ENCODE peak calls at places on chromosome 17, in nine cellular contexts. G is fibroblast of the aortic adventitia; M is naive thymus-derived CD8-positive, alpha-beta T cell; D is HTR-8/SVneo; X is foreskin fibroblast; J is NCI-H345; Q is stimulated activated CD4-positive, alpha-beta T cell treated with anti-CD3 and anti-CD28 coated beads, Interleukin-12 subunit alpha, Interleukin-12 subunit beta, amount 100 ng/mL, for 24 hours; R is stomach; C is activated naive CD8-positive, alpha-beta T cell treated with anti-CD3 and anti-CD28 coated beads, Interleukin-2, amount 50 U/mL, for 16 hours. H is an unnamed sample.

GRCh38 chr17:53794875-53795274 is 27.9 kb upstream of the KIF2B start:
- DNase-seq in M (no peak), D (no peak), C (no peak), G (no peak), J (no peak), Q (no peak), X (no peak), R (no peak), H (no peak)

GRCh38 chr17:6257339-6257738 is 177.6 kb downstream of the AIPL1 start:
- DNase-seq in J (no peak), G (peak), X (peak), D (no peak), M (no peak), Q (no peak), R (no peak), C (no peak), H (peak)

GRCh38 chr17:6969323-6969726 is 26.5 kb upstream of the ALOX12 start:
- DNase-seq in Q (no peak), G (no peak), X (no peak), C (no peak), J (no peak), D (no peak), M (no peak), R (no peak), H (peak)

GRCh38 chr17:43324205-43324893 is 74.4 kb upstream of the ARL4D start:
- DNase-seq in X (no peak), G (no peak), Q (no peak), R (no peak), J (no peak), M (no peak), C (no peak), D (no peak), H (no peak)

GRCh38 chr17:5485270-5486205 is at the start of gene DERL2:
- DNase-seq in J (no peak), Q (no peak), R (no peak), G (peak), D (peak), M (no peak), X (no peak), C (no peak), H (peak)

GRCh38 chr17:29086628-29087332 is 43.8 kb downstream of the PIPOX start:
- DNase-seq in X (no peak), G (no peak), R (no peak), D (no peak), Q (no peak), J (no peak), C (no peak), M (no peak), H (peak)

GRCh38 chr17:65455972-65456343 is 105.5 kb downstream of the AXIN2 start:
- DNase-seq in M (no peak), G (peak), C (no peak), J (no peak), D (peak), Q (no peak), X (peak), R (no peak), H (peak)

GRCh38 chr17:68511254-68511670 is 968 bp upstream of the PRKAR1A start:
- DNase-seq in C (no peak), M (no peak), J (no peak), D (no peak), X (no peak), G (peak), Q (no peak), R (no peak), H (no peak)

GRCh38 chr17:75181608-75182318 is 996 bp downstream of the SUMO2 start:
- DNase-seq in M (peak), Q (no peak), D (no peak), R (peak), X (no peak), C (no peak), G (no peak), J (peak), H (no peak)

GRCh38 chr17:70987867-70988340 is 818.6 kb downstream of the KCNJ2 start:
- DNase-seq in D (no peak), G (no peak), Q (no peak), X (no peak), C (no peak), R (no peak), J (no peak), M (no peak), H (no peak)

GRCh38 chr17:74481621-74482020 is 15.2 kb downstream of the CD300A start:
- DNase-seq in Q (no peak), C (no peak), G (no peak), J (no peak), X (no peak), M (no peak), D (no peak), R (no peak), H (no peak)

GRCh38 chr17:45292696-45293412 is 24.0 kb downstream of the MAP3K14 start:
- DNase-seq in G (no peak), M (no peak), C (no peak), Q (no peak), D (no peak), X (no peak), R (no peak), J (no peak), H (no peak)

GRCh38 chr17:21525464-21526130 is 149.4 kb downstream of the KCNJ12 start:
- DNase-seq in D (no peak), Q (no peak), M (no peak), J (no peak), C (no peak), X (no peak), R (no peak), G (no peak), H (no peak)

GRCh38 chr17:32323784-32324590 is 18.0 kb downstream of the C17orf75 start:
- DNase-seq in J (no peak), R (peak), M (no peak), C (no peak), X (no peak), G (peak), Q (no peak), D (no peak), H (no peak)

GRCh38 chr17:17419621-17420020 is 57.2 kb upstream of the MED9 start:
- DNase-seq in M (no peak), G (no peak), R (no peak), Q (no peak), D (no peak), J (no peak), X (no peak), C (no peak), H (no peak)

GRCh38 chr17:77497578-77497934 is 356.8 kb downstream of the SEC14L1 start:
- DNase-seq in X (no peak), R (no peak), Q (no peak), C (no peak), D (no peak), J (no peak), M (no peak), G (no peak), H (no peak)

GRCh38 chr17:50055426-50056216 is at the start of gene ITGA3:
- DNase-seq in Q (peak), G (peak), D (peak), J (peak), M (peak), C (peak), X (peak), R (peak), H (peak)

GRCh38 chr17:40629850-40630249 is 17.8 kb downstream of the SMARCE1 start:
- DNase-seq in G (no peak), X (no peak), D (no peak), R (no peak), C (no peak), M (no peak), Q (no peak), J (no peak), H (no peak)

H was measured in amniotic epithelial cell.